ENCODE peak calls at places on chromosome 15, in four cellular contexts. Z is GM12891, Q is K562, I is GM12878. M is an unnamed sample.

GRCh38 chr15:100580414-100580813 is 21.6 kb downstream of the LINS1 start:
- DNase-seq in Z (no peak), Q (no peak), I (no peak), M (no peak)

GRCh38 chr15:80167936-80168335 is 15.1 kb downstream of the FAH start:
- DNase-seq in Z (no peak), Q (no peak), I (no peak), M (no peak)

GRCh38 chr15:72227192-72227586 is 3.8 kb downstream of the PKM start:
- DNase-seq in Z (no peak), Q (peak; percentile 31), I (peak; percentile 46), M (peak; percentile 31)

GRCh38 chr15:44536962-44537727 is at the start of gene EIF3J:
- DNase-seq in Z (peak; percentile 85), Q (peak; percentile 96), I (peak; percentile 82), M (peak; percentile 93)

GRCh38 chr15:76460871-76461270 is 124.3 kb downstream of the ISL2 start:
- DNase-seq in Z (no peak), Q (no peak), I (no peak), M (no peak)

GRCh38 chr15:72859023-72859756 is 75.6 kb upstream of the ADPGK start:
- DNase-seq in Z (no peak), Q (no peak), I (no peak), M (no peak)

GRCh38 chr15:98226578-98226977 is 266.1 kb downstream of the ARRDC4 start:
- DNase-seq in Z (no peak), Q (no peak), I (no peak), M (no peak)

GRCh38 chr15:69092159-69092558 is 68.3 kb upstream of the GLCE start:
- DNase-seq in Z (no peak), Q (no peak), I (no peak), M (no peak)

GRCh38 chr15:53520867-53521525 is 238.5 kb downstream of the WDR72 start:
- DNase-seq in Z (no peak), Q (no peak), I (no peak), M (no peak)

GRCh38 chr15:26212109-26212508 is 349.0 kb upstream of the ATP10A start:
- DNase-seq in Z (no peak), Q (no peak), I (no peak), M (no peak)

GRCh38 chr15:64837502-64837901 is 4.2 kb upstream of the PLEKHO2 start:
- DNase-seq in Z (no peak), Q (no peak), I (no peak), M (peak; percentile 94)

GRCh38 chr15:59298255-59298856 is 74.3 kb downstream of the MYO1E start:
- DNase-seq in Z (peak; percentile 28), Q (no peak), I (peak; percentile 99), M (no peak)

GRCh38 chr15:98070132-98070531 is 109.6 kb downstream of the ARRDC4 start:
- DNase-seq in Z (no peak), Q (no peak), I (no peak), M (no peak)

DNA sequence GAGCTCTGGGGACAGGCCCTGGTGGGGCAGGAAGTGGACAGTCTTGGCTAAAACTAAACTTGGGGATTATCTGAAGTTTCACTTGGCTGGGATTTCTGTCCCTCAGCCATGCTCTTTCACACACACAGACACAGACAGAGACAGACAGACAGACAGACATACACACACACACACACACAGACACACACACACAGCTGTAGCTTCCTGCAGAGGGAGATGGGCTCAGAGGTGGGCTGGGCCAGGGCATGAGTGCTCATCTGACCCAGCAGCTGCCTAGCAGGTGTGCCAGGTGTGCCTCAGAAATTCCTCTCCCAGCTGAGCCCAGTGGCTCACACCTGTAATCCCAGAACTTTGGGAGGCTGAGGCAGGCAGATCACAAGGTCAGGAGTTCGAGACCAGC is 3.3 kb downstream of the RHOV start:
- DNase-seq in Z (no peak), Q (no peak), I (no peak), M (no peak)
- TF ChIP-seq SPI1 in Z (no peak), Q (no peak), I (no peak), M (no peak)

GRCh38 chr15:85771781-85772445 is 22.8 kb downstream of the KLHL25 start:
- DNase-seq in Z (no peak), Q (no peak), I (no peak), M (no peak)
- TF ChIP-seq SPI1 in Z (no peak), Q (no peak), I (no peak), M (no peak)

GRCh38 chr15:90987561-90988141 is 6.7 kb downstream of the PRC1 start:
- DNase-seq in Z (no peak), Q (no peak), I (no peak), M (no peak)
- TF ChIP-seq SPI1 in Z (no peak), Q (no peak), I (no peak), M (no peak)

GRCh38 chr15:78244101-78244500 is 9.7 kb upstream of the ACSBG1 start:
- DNase-seq in Z (no peak), Q (peak; percentile 81), I (no peak), M (no peak)
- TF ChIP-seq SPI1 in Z (no peak), Q (no peak), I (no peak), M (no peak)

GRCh38 chr15:31163769-31164572 is 62.4 kb upstream of the TRPM1 start:
- DNase-seq in Z (no peak), Q (no peak), I (no peak), M (no peak)
- TF ChIP-seq SPI1 in Z (no peak), Q (no peak), I (no peak), M (no peak)

DNA sequence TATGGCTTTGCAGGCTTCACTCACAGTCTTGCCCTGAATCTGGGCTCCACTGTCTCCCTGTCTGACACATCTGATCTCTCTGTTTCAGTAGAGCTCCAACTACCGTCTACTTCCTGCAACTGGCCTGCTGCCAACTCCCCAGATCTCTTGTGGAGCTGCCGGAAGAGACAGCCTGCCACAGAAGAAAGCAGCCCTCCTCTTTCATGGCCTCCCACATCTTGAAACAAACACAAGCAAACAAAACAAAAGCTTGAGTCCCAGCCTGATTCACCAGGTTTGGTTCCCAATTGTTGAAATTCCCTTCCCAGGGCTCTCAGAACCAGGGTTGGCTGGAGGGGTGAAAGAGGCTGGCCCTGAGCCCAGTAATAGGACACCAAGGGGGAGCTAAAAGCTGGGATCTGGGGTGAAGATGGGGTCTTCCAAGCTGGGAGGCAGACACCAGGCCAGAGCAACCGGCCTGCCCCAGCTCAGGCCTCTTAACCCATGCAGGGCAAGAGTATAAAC is 55.3 kb upstream of the CA12 start:
- DNase-seq in Z (peak; percentile 37), Q (peak; percentile 78), I (no peak), M (peak; percentile 82)
- TF ChIP-seq SPI1 in Z (no peak), Q (no peak), I (no peak), M (no peak)

GRCh38 chr15:66505430-66505811 is 295 bp downstream of the ZWILCH start:
- DNase-seq in Z (no peak), Q (no peak), I (no peak), M (no peak)
- TF ChIP-seq SPI1 in Z (no peak), Q (no peak), I (no peak), M (no peak)

DNA sequence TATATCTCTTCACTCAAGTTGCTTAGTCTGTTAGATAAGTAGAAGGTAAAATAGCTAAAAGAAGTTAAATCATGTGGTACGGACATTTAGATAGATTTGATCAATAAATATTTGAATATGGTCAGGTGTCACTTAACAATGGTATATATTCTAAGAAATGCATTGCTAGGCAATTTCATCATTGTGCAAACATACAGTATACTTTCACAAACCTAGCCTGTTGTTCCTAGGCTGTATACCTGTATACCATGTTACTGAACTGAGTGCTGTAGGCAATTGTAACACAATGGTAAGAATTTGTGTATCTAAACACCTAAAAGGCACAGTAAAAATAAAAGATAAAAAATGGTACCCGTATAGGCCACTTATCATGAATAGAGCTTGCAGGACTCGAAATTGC is 112.8 kb upstream of the CGNL1 start:
- DNase-seq in Z (no peak), Q (no peak), I (no peak), M (no peak)
- TF ChIP-seq SPI1 in Z (no peak), Q (no peak), I (no peak), M (no peak)

GRCh38 chr15:38378162-38378560 is 75.8 kb upstream of the FAM98B start:
- DNase-seq in Z (no peak), Q (no peak), I (no peak), M (no peak)
- TF ChIP-seq SPI1 in Z (no peak), Q (no peak), I (no peak), M (no peak)

GRCh38 chr15:70501121-70501727 is 262.1 kb downstream of the UACA start:
- DNase-seq in Z (no peak), Q (no peak), I (no peak), M (no peak)

GRCh38 chr15:70503798-70504304 is 259.5 kb downstream of the UACA start:
- DNase-seq in Z (no peak), Q (no peak), I (no peak), M (no peak)

GRCh38 chr15:70502576-70502975 is 260.8 kb downstream of the UACA start:
- DNase-seq in Z (no peak), Q (no peak), I (no peak), M (no peak)

GRCh38 chr15:70503073-70503745 is 260.1 kb downstream of the UACA start:
- DNase-seq in Z (no peak), Q (no peak), I (no peak), M (no peak)

GRCh38 chr15:70501849-70502248 is 261.5 kb downstream of the UACA start:
- DNase-seq in Z (no peak), Q (no peak), I (no peak), M (no peak)
- TF ChIP-seq SPI1 in Z (no peak), Q (no peak), I (no peak), M (no peak)